ENCODE peak calls at places on chromosome 19, in five cellular contexts. One of them, this sample, is unnamed. For H3K9me3, the result is how much of the 10 kb centered on the place peaks cover.

GRCh38 chr19:6318772-6319171 is 14.6 kb downstream of the ACER1 start:
- DNase-seq in A549: no peak
- DNase-seq in RWPE2: no peak
- DNase-seq in H9: no peak
- DNase-seq in K562: no peak
- DNase-seq in this sample: no peak

GRCh38 chr19:23440791-23441190 is 45.5 kb upstream of the ZNF91 start:
- DNase-seq in H9: peak
- DNase-seq in RWPE2: no peak
- DNase-seq in A549: peak
- DNase-seq in K562: peak
- DNase-seq in this sample: no peak

GRCh38 chr19:10346509-10346908 is 7.1 kb upstream of the ICAM3 start:
- DNase-seq in K562: no peak
- DNase-seq in RWPE2: no peak
- DNase-seq in A549: no peak
- DNase-seq in H9: no peak
- DNase-seq in this sample: no peak

GRCh38 chr19:52922841-52923781 is at the start of gene ZNF888:
- DNase-seq in RWPE2: peak
- DNase-seq in H9: peak
- DNase-seq in K562: peak
- DNase-seq in A549: no peak
- DNase-seq in this sample: peak

GRCh38 chr19:14943601-14944000 is 2.3 kb downstream of the OR7C2 start:
- DNase-seq in K562: no peak
- DNase-seq in H9: no peak
- DNase-seq in A549: no peak
- DNase-seq in RWPE2: no peak
- DNase-seq in this sample: no peak

GRCh38 chr19:2483084-2483483 is 7.2 kb downstream of the GADD45B start:
- DNase-seq in RWPE2: no peak
- DNase-seq in H9: no peak
- DNase-seq in K562: no peak
- DNase-seq in A549: no peak
- DNase-seq in this sample: no peak

GRCh38 chr19:31139871-31140505 is 209.2 kb downstream of the TSHZ3 start:
- DNase-seq in A549: peak
- DNase-seq in H9: no peak
- DNase-seq in RWPE2: no peak
- DNase-seq in K562: no peak
- DNase-seq in this sample: no peak

GRCh38 chr19:7624810-7625209 is 4.5 kb downstream of the XAB2 start:
- DNase-seq in K562: no peak
- DNase-seq in H9: no peak
- DNase-seq in A549: no peak
- DNase-seq in RWPE2: no peak
- DNase-seq in this sample: no peak

GRCh38 chr19:39951686-39952085 is 17.3 kb upstream of the FCGBP start:
- DNase-seq in K562: no peak
- DNase-seq in A549: peak
- DNase-seq in H9: no peak
- DNase-seq in RWPE2: no peak
- DNase-seq in this sample: no peak

GRCh38 chr19:16334421-16334820 is 9.8 kb downstream of the KLF2 start:
- DNase-seq in RWPE2: no peak
- DNase-seq in A549: no peak
- DNase-seq in K562: no peak
- DNase-seq in H9: no peak
- DNase-seq in this sample: no peak

GRCh38 chr19:45782162-45782623 is at the start of gene DMPK:
- DNase-seq in K562: no peak
- DNase-seq in A549: no peak
- DNase-seq in RWPE2: no peak
- DNase-seq in H9: peak
- DNase-seq in this sample: no peak

GRCh38 chr19:3276341-3276799 is 51.9 kb downstream of the CELF5 start:
- DNase-seq in RWPE2: peak
- DNase-seq in K562: peak
- DNase-seq in A549: peak
- DNase-seq in H9: peak
- DNase-seq in this sample: peak

GRCh38 chr19:33621811-33622504 is at the start of gene CHST8:
- DNase-seq in A549: no peak
- DNase-seq in H9: peak
- DNase-seq in RWPE2: no peak
- DNase-seq in K562: peak
- DNase-seq in this sample: no peak

GRCh38 chr19:4403005-4403761 is 743 bp downstream of the CHAF1A start:
- DNase-seq in K562: no peak
- DNase-seq in A549: peak
- DNase-seq in RWPE2: no peak
- DNase-seq in H9: peak
- DNase-seq in this sample: no peak

GRCh38 chr19:49553451-49554271 is 25.9 kb downstream of the RCN3 start:
- DNase-seq in H9: no peak
- DNase-seq in A549: no peak
- DNase-seq in RWPE2: no peak
- DNase-seq in K562: no peak
- DNase-seq in this sample: no peak

GRCh38 chr19:21396893-21397572 is at the start of gene ZNF493:
- DNase-seq in K562: peak
- DNase-seq in RWPE2: peak
- DNase-seq in H9: peak
- DNase-seq in A549: peak
- DNase-seq in this sample: peak

GRCh38 chr19:18466354-18466753 is 28.4 kb upstream of the ISYNA1 start:
- DNase-seq in A549: no peak
- DNase-seq in K562: no peak
- DNase-seq in RWPE2: no peak
- DNase-seq in H9: no peak
- DNase-seq in this sample: no peak

GRCh38 chr19:18467978-18468377 is 30.0 kb upstream of the ISYNA1 start:
- DNase-seq in A549: no peak
- DNase-seq in RWPE2: no peak
- DNase-seq in H9: no peak
- DNase-seq in K562: no peak
- DNase-seq in this sample: no peak

GRCh38 chr19:18464646-18465045 is 26.7 kb upstream of the ISYNA1 start:
- DNase-seq in H9: no peak
- DNase-seq in A549: peak
- DNase-seq in K562: no peak
- DNase-seq in RWPE2: no peak
- DNase-seq in this sample: no peak

GRCh38 chr19:18465214-18465963 is 27.5 kb upstream of the ISYNA1 start:
- DNase-seq in K562: no peak
- DNase-seq in A549: no peak
- DNase-seq in H9: no peak
- DNase-seq in RWPE2: no peak
- DNase-seq in this sample: no peak

DNA sequence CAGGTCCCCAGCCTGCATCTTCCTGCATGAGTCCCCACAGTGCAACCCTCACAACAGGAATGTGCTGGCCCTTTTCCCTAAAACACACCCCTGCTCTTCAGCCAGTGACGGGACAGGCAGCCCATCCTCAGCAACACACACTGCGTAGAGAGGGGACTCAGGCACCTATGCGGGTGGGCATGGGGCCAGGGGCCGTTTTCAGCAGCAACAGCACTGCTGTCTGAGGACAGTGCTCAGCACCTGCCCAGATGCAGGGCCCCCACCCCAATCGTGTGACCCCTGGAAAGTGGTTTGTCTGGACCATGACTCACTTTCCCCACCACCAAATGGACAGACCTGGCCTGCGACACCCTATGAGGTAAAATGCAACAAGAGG is 28.0 kb upstream of the ISYNA1 start:
- DNase-seq in RWPE2: no peak
- DNase-seq in H9: no peak
- DNase-seq in A549: no peak
- DNase-seq in K562: no peak
- DNase-seq in this sample: no peak
- H3K27ac ChIP-seq in RWPE2: no peak
- H3K27ac ChIP-seq in H9: no peak
- H3K27ac ChIP-seq in A549: no peak
- H3K27ac ChIP-seq in K562: no peak
- H3K27ac ChIP-seq in this sample: no peak

GRCh38 chr19:41584931-41585330 is 9.0 kb downstream of the CEACAM21 start:
- DNase-seq in A549: no peak
- DNase-seq in H9: no peak
- DNase-seq in RWPE2: no peak
- DNase-seq in K562: no peak
- DNase-seq in this sample: no peak
- TF ChIP-seq CTCF in A549: no peak
- TF ChIP-seq CTCF in H9: no peak
- TF ChIP-seq CTCF in RWPE2: no peak
- TF ChIP-seq CTCF in K562: no peak
- TF ChIP-seq CTCF in this sample: no peak

DNA sequence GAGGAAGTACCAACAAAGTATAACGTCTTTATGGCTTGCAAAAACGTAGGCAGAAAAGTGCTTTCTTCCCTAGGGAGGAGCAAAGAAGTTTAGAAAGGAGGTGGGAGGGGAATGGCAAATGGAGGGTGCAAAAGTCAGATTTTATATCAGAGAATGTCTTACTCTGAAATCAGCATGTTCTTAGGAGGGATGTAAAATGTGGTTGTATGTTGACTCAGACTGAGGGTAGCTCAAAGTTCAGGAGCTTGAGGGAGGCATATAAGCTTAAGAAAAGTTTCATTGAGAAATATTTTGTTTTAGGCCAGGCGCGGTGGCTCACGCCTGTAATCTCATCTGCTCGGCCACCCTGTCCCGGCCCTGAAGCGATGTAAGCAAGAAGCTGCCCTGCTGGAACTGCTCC is 1.7 kb downstream of the ZNF90 start:
- DNase-seq in A549: no peak
- DNase-seq in RWPE2: no peak
- DNase-seq in K562: no peak
- DNase-seq in H9: no peak
- DNase-seq in this sample: no peak
- H3K9me3 ChIP-seq in A549: under half
- H3K9me3 ChIP-seq in RWPE2: under half
- H3K9me3 ChIP-seq in K562: under half
- H3K9me3 ChIP-seq in H9: under half
- H3K9me3 ChIP-seq in this sample: under half

GRCh38 chr19:38251564-38252051 is 4.6 kb downstream of the PPP1R14A start:
- DNase-seq in RWPE2: no peak
- DNase-seq in H9: no peak
- DNase-seq in A549: no peak
- DNase-seq in K562: peak
- DNase-seq in this sample: no peak
- H3K27ac ChIP-seq in RWPE2: peak
- H3K27ac ChIP-seq in H9: no peak
- H3K27ac ChIP-seq in A549: peak
- H3K27ac ChIP-seq in K562: no peak
- H3K27ac ChIP-seq in this sample: no peak

GRCh38 chr19:56301152-56301551 is 13.5 kb downstream of the ZSCAN5A start:
- DNase-seq in RWPE2: no peak
- DNase-seq in H9: no peak
- DNase-seq in K562: no peak
- DNase-seq in A549: no peak
- DNase-seq in this sample: no peak
- TF ChIP-seq CTCF in RWPE2: no peak
- TF ChIP-seq CTCF in H9: peak
- TF ChIP-seq CTCF in K562: no peak
- TF ChIP-seq CTCF in A549: no peak
- TF ChIP-seq CTCF in this sample: no peak

GRCh38 chr19:57623091-57623490 is 9.0 kb downstream of the ZNF134 start:
- DNase-seq in K562: no peak
- DNase-seq in H9: no peak
- DNase-seq in A549: no peak
- DNase-seq in RWPE2: no peak
- DNase-seq in this sample: no peak
- H3K9me3 ChIP-seq in K562: under half
- H3K9me3 ChIP-seq in H9: under half
- H3K9me3 ChIP-seq in A549: half or more
- H3K9me3 ChIP-seq in RWPE2: under half
- H3K9me3 ChIP-seq in this sample: half or more

GRCh38 chr19:1259873-1260748 is 9.0 kb upstream of the CIRBP start:
- DNase-seq in H9: no peak
- DNase-seq in A549: peak
- DNase-seq in RWPE2: no peak
- DNase-seq in K562: no peak
- DNase-seq in this sample: no peak
- H3K27ac ChIP-seq in H9: no peak
- H3K27ac ChIP-seq in A549: peak
- H3K27ac ChIP-seq in RWPE2: peak
- H3K27ac ChIP-seq in K562: peak
- H3K27ac ChIP-seq in this sample: peak

This sample was measured in CD4-positive, alpha-beta T cell.